ENCODE peak calls at places on chromosomes 12 and 14, in four cellular contexts. S is HepG2, F is IMR-90, X is A549. U is an unnamed sample.

GRCh38 chr12:117189725-117190209 is 503 bp downstream of the FBXO21 start:
- DNase-seq in S (peak), F (peak), X (peak), U (peak)

GRCh38 chr12:68012712-68013111 is 23.5 kb downstream of the IFNG-AS1 start:
- DNase-seq in F (no peak), S (no peak), X (no peak), U (no peak)

GRCh38 chr12:64256166-64256800 is 34.2 kb upstream of the KICS2 start:
- DNase-seq in F (peak), X (peak), S (peak), U (peak)

GRCh38 chr14:60768602-60769001 is 34.0 kb downstream of the MNAT1 start:
- DNase-seq in S (no peak), F (peak), X (no peak), U (no peak)

GRCh38 chr14:50791201-50791600 is 39.8 kb downstream of the NIN start:
- DNase-seq in F (no peak), S (no peak), X (no peak), U (no peak)

GRCh38 chr12:122517877-122518276 is 8.9 kb downstream of the RSRC2 start:
- DNase-seq in S (no peak), X (peak), F (peak), U (no peak)

GRCh38 chr12:21613931-21614330 is 9.3 kb upstream of the GYS2 start:
- DNase-seq in X (peak), F (no peak), S (no peak), U (no peak)

GRCh38 chr12:19236656-19237055 is 107.1 kb downstream of the PLEKHA5 start:
- DNase-seq in X (no peak), S (no peak), F (peak), U (no peak)

DNA sequence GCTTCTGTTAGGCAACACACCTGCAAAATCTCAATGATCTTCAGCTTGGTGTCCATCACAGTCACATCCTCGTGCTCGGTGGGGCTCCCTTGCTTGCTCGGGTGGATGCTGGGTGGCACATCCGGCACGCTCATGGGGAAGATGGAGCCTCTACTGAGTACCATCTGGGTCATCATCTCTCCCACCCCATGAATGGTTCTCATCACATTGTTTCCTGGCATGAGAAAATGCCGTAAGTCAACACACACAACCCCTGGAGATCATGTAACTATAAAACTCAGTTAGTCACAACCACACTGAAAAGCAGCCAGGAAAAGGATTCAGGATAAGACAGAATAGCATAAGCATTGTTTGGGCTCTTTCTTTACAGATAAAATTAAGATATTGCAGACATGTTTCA is 201.1 kb downstream of the ITPR2 start:
- DNase-seq in S (no peak), F (peak), X (no peak), U (no peak)
- TF ChIP-seq MAZ in S (no peak), F (no peak), X (no peak), U (no peak)

DNA sequence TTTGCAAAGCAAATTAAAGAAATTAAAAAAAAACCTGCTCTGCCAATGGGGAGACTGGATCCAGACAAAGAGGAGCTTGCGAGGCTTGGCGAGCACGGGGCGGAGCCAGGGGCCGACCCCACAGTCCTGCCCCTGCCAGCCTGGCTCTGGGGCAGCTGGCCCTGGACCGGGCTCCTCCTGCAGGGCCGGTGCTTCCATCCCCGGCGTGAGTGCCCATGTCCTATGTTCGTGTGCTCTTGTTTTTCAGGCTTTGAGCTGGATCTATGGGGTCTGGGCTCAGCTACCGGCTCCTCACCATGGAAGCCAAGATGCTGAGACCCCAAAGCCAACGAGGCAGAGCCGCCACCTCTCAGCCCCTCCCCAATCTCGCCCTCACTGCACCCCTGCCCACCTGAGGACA is 176.8 kb downstream of the KIF26A start:
- DNase-seq in F (no peak), X (no peak), S (no peak), U (no peak)
- TF ChIP-seq MAZ in F (no peak), X (no peak), S (no peak), U (no peak)

DNA sequence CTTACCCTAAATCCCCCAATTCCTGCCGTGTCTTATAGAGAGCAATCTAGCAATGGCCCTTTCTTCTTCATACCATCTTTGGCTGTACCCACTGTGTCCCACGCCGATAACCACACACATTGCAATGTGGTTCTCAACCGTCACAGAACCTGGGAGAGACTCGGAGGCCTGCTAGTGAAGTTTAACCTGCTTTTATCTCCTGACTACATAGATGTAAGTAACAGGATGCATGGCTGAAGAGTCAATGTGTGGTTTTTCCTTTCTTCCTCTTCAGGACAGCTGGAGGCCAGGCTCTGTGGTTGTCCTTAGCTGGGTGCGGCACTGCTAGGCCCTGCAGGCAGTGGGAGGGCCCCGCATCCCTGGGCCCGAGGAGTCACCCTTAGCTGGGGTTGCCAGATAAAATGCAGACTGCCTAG is 51.3 kb downstream of the ZNF664 start:
- DNase-seq in X (no peak), S (no peak), F (no peak), U (peak)
- TF ChIP-seq MAZ in X (no peak), S (no peak), F (no peak), U (no peak)

GRCh38 chr14:71175491-71175890 is 268.2 kb downstream of the PCNX1 start:
- DNase-seq in F (no peak), S (no peak), X (no peak), U (no peak)
- TF ChIP-seq MAZ in F (no peak), S (no peak), X (no peak), U (no peak)

DNA sequence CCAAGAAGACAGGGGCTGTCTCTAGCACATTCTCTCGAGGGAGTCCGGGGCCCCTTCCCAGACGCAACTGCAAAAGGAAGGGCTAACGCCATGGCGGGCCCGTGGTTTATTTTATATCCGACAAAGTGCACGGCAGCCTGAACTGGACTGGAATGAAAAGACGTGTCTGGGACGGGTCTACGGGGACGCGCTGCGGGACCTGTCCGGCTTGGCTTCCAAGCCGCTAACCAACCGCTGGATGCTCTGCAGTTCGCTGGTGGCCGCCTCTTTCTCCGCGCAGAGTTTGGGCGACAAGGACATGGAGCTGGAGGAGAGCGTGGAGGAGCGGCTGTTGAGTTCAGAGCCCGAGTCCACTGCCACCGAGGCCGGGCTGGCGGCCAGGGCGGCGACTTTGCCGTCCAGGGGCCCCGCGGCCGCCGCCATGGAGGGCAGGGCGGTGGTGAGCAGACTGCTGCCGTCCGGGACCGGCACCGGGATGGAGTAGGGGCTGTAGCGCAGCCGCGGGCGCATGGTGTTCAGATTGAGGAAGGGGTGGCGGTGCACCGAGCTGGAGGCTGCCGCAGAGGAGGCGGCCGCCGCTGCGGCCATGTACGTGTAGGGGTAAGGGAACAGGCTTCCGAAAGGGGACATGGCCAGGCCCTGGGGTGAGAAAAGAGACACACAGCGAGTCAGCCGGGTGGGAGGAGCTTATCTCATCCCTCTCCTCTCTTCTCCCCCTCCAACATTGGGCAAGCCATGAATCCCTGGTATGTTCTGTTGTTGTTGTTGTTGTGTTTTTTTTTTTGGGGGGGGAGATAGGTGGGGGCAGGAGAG is 12.1 kb downstream of the TBX3 start:
- DNase-seq in X (no peak), F (peak), S (no peak), U (no peak)
- TF ChIP-seq MAZ in X (no peak), F (peak), S (no peak), U (no peak)

GRCh38 chr12:3200779-3201738 is 123.9 kb downstream of the TSPAN9 start:
- DNase-seq in X (no peak), S (no peak), F (no peak), U (no peak)

GRCh38 chr12:3202734-3203446 is 125.7 kb downstream of the TSPAN9 start:
- DNase-seq in F (peak), X (peak), S (peak), U (peak)

GRCh38 chr12:3199551-3200031 is 122.4 kb downstream of the TSPAN9 start:
- DNase-seq in F (peak), S (no peak), X (peak), U (no peak)

GRCh38 chr12:3201741-3202500 is 124.7 kb downstream of the TSPAN9 start:
- DNase-seq in X (no peak), F (no peak), S (no peak), U (no peak)

DNA sequence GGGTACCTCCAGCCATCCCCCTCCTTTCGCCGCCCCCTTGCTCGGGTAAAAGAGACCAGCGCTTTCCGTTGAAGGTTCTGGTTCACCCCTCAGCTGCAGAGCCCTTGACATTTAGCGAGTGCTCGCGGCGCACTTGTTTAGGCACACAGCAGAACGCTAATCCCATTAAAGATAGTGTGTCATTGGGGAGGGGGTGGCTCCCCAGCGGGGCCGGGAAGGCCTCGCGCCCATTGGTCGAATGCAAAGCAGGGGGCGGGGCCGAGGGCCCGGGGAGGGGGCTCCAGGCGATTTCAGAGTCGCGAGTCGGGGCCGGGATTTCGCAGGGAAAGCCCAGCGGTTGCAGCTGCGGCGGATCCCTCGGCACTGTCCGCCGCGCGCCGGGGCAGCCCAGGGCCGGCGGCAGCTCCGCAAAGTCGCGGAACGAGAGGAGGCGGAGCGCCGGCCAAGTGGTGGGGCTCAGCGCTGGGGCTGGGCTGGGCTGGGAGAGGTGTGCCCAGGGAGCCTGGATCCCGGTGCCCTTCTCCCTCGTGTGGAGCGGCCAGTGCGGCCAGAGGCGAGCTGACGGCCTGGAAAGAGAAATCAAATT is 122.9 kb downstream of the TSPAN9 start:
- DNase-seq in F (peak), X (peak), S (no peak), U (no peak)
- TF ChIP-seq MAZ in F (peak), X (no peak), S (no peak), U (no peak)

DNA sequence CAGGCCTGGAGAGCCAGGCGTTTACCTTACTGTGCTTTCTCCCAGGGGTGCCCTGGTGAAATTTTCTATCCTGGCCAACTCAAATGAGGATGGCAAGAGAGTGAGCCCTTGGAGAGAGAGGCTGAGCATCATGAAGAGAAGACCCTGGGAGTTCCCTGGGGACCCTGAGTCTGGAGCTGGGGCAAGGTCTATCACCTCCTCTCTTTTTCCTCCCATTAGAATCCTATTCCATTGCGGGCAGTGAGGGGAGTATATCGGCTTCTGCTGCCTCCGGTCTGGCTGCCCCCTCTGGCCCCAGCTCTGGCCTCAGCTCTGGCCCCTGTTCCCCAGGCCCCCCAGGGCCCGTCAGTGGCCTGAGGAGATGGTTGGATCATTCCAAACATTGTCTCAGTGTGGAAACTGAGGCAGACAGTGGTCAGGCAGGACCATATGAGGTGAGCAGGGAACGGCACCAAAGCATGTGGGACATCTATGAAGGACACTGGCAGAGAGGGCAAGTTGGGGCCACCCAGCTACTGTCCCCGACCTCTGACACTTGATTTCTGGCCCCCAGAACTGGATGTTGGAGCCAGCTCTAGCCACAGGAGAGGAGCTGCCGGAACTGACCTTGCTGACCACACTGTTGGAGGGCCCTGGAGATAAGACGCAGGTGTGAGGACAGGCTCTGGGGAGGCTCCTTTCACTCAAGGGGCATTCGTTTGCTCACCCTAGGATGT is 1.6 kb downstream of the ARHGEF25 start:
- DNase-seq in X (no peak), S (no peak), F (no peak), U (peak)
- TF ChIP-seq MAZ in X (no peak), S (no peak), F (no peak), U (no peak)

DNA sequence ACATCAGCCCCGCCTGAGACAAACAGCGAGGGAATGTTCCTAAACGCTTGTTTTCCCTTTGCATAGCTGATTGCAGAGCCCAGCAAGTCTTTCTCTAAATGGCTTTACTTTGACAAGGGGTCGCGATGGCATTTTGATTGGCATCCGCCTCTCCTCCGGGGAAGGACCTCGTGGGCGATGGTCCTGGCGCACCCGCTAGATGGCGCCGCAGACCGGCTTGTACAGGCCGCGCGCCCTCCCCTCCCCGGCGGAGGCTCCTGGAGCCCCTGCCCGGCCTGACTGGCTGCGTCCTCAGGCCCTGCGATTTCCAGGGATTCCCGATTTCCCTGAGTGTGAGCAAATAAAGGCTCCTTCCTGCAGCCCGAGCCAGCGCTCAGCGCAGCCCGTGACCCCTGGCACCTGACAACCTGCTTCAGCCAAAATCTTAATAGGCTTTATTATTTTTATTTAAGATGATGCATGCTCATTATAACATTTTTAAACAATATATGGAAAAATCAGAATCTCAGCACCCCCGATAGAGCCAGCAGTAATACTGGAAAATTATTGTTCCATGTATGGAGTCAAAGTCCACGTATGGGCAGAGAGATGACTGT is 468.3 kb downstream of the AACS start:
- DNase-seq in F (no peak), S (peak), X (peak), U (peak)
- TF ChIP-seq MAZ in F (no peak), S (peak), X (no peak), U (no peak)